ENCODE peak calls at places on chromosome 20, in five cellular contexts. E, S, Y, B and X are unnamed samples.

GRCh38 chr20:33684533-33685327 is 1.5 kb downstream of the E2F1 start:
- DNase-seq in E (no peak), S (no peak), Y (no peak), B (no peak), X (no peak)

GRCh38 chr20:1735417-1736089 is 78.0 kb upstream of the SIRPG start:
- DNase-seq in E (no peak), S (no peak), Y (peak; percentile 9), B (no peak), X (no peak)

GRCh38 chr20:7207186-7207585 is 439.7 kb downstream of the BMP2 start:
- DNase-seq in E (no peak), S (no peak), Y (no peak), B (no peak), X (no peak)

GRCh38 chr20:42595625-42596024 is 594.1 kb downstream of the PTPRT start:
- DNase-seq in E (no peak), S (no peak), Y (no peak), B (no peak), X (no peak)

GRCh38 chr20:52127309-52127708 is 64.3 kb downstream of the ZFP64 start:
- DNase-seq in E (no peak), S (no peak), Y (no peak), B (no peak), X (no peak)

GRCh38 chr20:23119456-23120216 is 33.5 kb upstream of the CD93 start:
- DNase-seq in E (no peak), S (no peak), Y (no peak), B (no peak), X (no peak)

GRCh38 chr20:37556538-37556937 is 28.9 kb upstream of the BLCAP start:
- DNase-seq in E (no peak), S (no peak), Y (no peak), B (peak; percentile 13), X (no peak)

GRCh38 chr20:9493818-9494217 is 20.6 kb upstream of the LAMP5 start:
- DNase-seq in E (no peak), S (no peak), Y (no peak), B (no peak), X (no peak)

GRCh38 chr20:49340161-49340966 is 62.5 kb upstream of the ZNFX1 start:
- DNase-seq in E (no peak), S (no peak), Y (no peak), B (no peak), X (no peak)

GRCh38 chr20:15654208-15654649 is 919.0 kb downstream of the KIF16B start:
- DNase-seq in E (no peak), S (peak; percentile 72), Y (no peak), B (no peak), X (no peak)
- TF ChIP-seq CTCF in E (peak; percentile 53), S (peak; percentile 53), Y (peak; percentile 50), B (no peak), X (peak; percentile 25)

GRCh38 chr20:10555393-10555792 is 118.4 kb downstream of the JAG1 start:
- DNase-seq in E (no peak), S (no peak), Y (no peak), B (no peak), X (no peak)

GRCh38 chr20:10555865-10556308 is 117.9 kb downstream of the JAG1 start:
- DNase-seq in E (peak; percentile 20), S (no peak), Y (no peak), B (no peak), X (no peak)

GRCh38 chr20:10554285-10554684 is 119.2 kb downstream of the SLX4IP start:
- DNase-seq in E (no peak), S (no peak), Y (no peak), B (no peak), X (no peak)

GRCh38 chr20:10551732-10552724 is 116.9 kb downstream of the SLX4IP start:
- DNase-seq in E (no peak), S (no peak), Y (no peak), B (no peak), X (no peak)

DNA sequence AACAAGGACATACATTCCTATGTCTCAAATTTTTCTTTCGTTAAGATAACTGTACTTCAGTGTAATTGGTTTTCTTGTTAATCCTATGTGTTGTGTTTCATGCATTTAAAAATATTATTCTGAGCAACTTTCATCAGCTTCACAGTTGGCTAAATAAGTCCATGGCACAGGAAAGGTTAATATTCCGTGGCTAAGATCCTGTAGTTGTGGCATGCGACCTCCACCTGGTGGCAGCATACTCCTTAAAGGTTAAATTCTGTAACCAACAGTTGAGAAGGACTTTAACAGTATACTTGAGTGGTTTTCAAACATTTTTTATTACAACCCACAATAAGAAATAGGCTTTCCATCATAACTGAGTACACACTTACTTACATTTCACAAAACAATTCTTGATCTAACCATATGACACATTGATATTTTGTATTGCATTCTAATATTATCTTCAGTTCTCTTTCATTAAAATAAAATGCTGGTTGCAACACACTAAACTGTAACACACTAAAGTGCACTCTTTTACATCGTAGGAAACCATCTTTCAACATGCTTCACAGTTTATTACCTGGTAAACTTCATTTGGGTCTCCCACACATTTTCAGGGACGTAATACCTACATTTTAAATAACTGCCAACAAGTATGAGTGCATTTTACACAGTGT is 118.3 kb downstream of the SLX4IP start:
- DNase-seq in E (no peak), S (peak; percentile 81), Y (peak; percentile 55), B (peak; percentile 62), X (peak; percentile 32)
- TF ChIP-seq CTCF in E (peak; percentile 79), S (peak; percentile 83), Y (peak; percentile 90), B (peak; percentile 66), X (peak; percentile 74)

GRCh38 chr20:57808266-57808866 is 98.6 kb upstream of the PMEPA1 start:
- DNase-seq in E (no peak), S (no peak), Y (no peak), B (no peak), X (no peak)
- TF ChIP-seq CTCF in E (no peak), S (no peak), Y (no peak), B (no peak), X (no peak)

GRCh38 chr20:60038400-60038799 is 80.2 kb downstream of the CDH26 start:
- DNase-seq in E (no peak), S (no peak), Y (no peak), B (no peak), X (no peak)

GRCh38 chr20:60035486-60035885 is 77.3 kb downstream of the CDH26 start:
- DNase-seq in E (no peak), S (no peak), Y (no peak), B (no peak), X (no peak)

GRCh38 chr20:60039526-60039925 is 81.3 kb downstream of the CDH26 start:
- DNase-seq in E (no peak), S (no peak), Y (no peak), B (no peak), X (no peak)

GRCh38 chr20:60036346-60037119 is 78.3 kb downstream of the CDH26 start:
- DNase-seq in E (no peak), S (no peak), Y (no peak), B (no peak), X (no peak)

DNA sequence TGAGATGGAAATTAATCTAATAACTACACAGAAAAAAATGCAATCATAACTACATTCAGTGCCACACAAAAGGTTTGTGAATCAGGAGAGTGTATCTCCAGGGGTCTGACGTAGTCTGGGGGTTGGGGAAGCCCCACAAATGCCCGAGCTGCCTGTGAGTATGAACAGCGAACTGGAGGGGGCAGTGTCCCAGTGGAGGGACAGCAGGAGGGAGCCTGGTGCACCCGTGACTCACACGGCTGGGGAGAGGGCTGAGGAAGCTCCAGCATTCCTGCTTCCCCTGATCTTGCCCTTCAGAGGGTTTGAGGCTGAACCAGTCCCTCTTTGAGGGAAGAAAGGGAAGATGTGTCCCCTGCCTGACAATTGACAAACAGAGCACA is 78.9 kb downstream of the CDH26 start:
- DNase-seq in E (no peak), S (no peak), Y (no peak), B (no peak), X (no peak)
- TF ChIP-seq CTCF in E (peak; percentile 61), S (no peak), Y (no peak), B (no peak), X (no peak)